ENCODE peak calls at places on chromosomes 11 and 22, in seven cellular contexts. A is vagina, P is gastrocnemius medialis, W is right lobe of liver, B is stomach, V is heart left ventricle, X is IMR-90. H is an unnamed sample.
A peak's percentile ranks its signal among the peaks of the same experiment; 100 is the strongest.

GRCh38 chr22:44947029-44947428 is 62.8 kb downstream of the PHF21B start:
- DNase-seq in X (no peak), P (no peak), B (no peak), V (no peak), W (no peak), A (no peak), H (no peak)

GRCh38 chr11:15569626-15570025 is 454.9 kb downstream of the INSC start:
- DNase-seq in A (no peak), X (no peak), B (no peak), V (peak; percentile 44), W (no peak), P (no peak), H (no peak)

GRCh38 chr11:65354265-65355012 is at the start of gene TIGD3:
- DNase-seq in W (peak; percentile 97), B (peak; percentile 98), A (no peak), X (peak; percentile 91), P (peak; percentile 95), V (peak; percentile 98), H (peak; percentile 99)

GRCh38 chr11:61602775-61603569 is 22.1 kb upstream of the SYT7 start:
- DNase-seq in W (no peak), B (peak; percentile 50), A (no peak), X (peak; percentile 96), P (peak; percentile 74), V (peak; percentile 86), H (peak; percentile 77)

GRCh38 chr11:19635332-19635731 is 77.3 kb upstream of the NAV2 start:
- DNase-seq in B (no peak), A (peak; percentile 22), X (no peak), P (no peak), V (no peak), W (no peak), H (no peak)

GRCh38 chr11:7422544-7423331 is 62.6 kb upstream of the OLFML1 start:
- DNase-seq in A (no peak), X (no peak), V (no peak), P (no peak), B (no peak), W (no peak), H (no peak)

GRCh38 chr11:96056581-96056980 is 132.7 kb upstream of the MTMR2 start:
- DNase-seq in X (no peak), W (no peak), A (no peak), P (no peak), V (no peak), B (no peak), H (no peak)

GRCh38 chr11:65992056-65992455 is 9.9 kb downstream of the EIF1AD start:
- DNase-seq in X (no peak), W (no peak), P (no peak), A (no peak), B (no peak), V (no peak), H (no peak)

GRCh38 chr11:45045692-45046471 is 95.2 kb upstream of the TP53I11 start:
- DNase-seq in P (peak; percentile 66), W (peak; percentile 68), A (no peak), X (peak; percentile 50), B (peak; percentile 31), V (peak; percentile 70), H (peak; percentile 14)

GRCh38 chr22:49694462-49695260 is 133.0 kb downstream of the BRD1 start:
- DNase-seq in X (no peak), V (no peak), W (no peak), B (peak; percentile 4), P (no peak), A (no peak), H (no peak)

GRCh38 chr11:35730254-35730653 is 67.7 kb downstream of the TRIM44 start:
- DNase-seq in B (no peak), A (no peak), X (no peak), W (no peak), V (no peak), P (no peak), H (no peak)

GRCh38 chr11:69828276-69828970 is 9.2 kb upstream of the FGF3 start:
- DNase-seq in W (no peak), V (no peak), A (no peak), B (no peak), P (no peak), X (no peak), H (no peak)

GRCh38 chr22:27597703-27598444 is 203.7 kb downstream of the MN1 start:
- DNase-seq in B (no peak), V (no peak), W (no peak), A (no peak), P (no peak), X (no peak), H (no peak)

GRCh38 chr22:26751217-26751616 is 93.8 kb downstream of the MIAT start:
- DNase-seq in X (no peak), A (no peak), B (no peak), W (no peak), P (no peak), V (peak; percentile 39), H (peak; percentile 62)

GRCh38 chr11:69215216-69215615 is 59.5 kb downstream of the SMIM38 start:
- DNase-seq in W (no peak), X (no peak), A (peak; percentile 55), V (no peak), B (peak; percentile 9), P (no peak), H (no peak)

GRCh38 chr22:35177811-35178210 is 79.5 kb upstream of the HMGXB4 start:
- DNase-seq in B (no peak), X (no peak), W (no peak), A (no peak), P (no peak), V (no peak), H (no peak)

GRCh38 chr11:22707119-22707899 is 40.9 kb downstream of the GAS2 start:
- DNase-seq in P (no peak), W (no peak), V (no peak), A (no peak), B (no peak), X (peak; percentile 35), H (no peak)

GRCh38 chr11:62778441-62778840 is 7.2 kb downstream of the TAF6L start:
- DNase-seq in X (no peak), P (no peak), A (no peak), V (no peak), W (no peak), B (no peak), H (no peak)

GRCh38 chr11:118229274-118229847 is 4.5 kb upstream of the JAML start:
- DNase-seq in X (no peak), V (no peak), W (no peak), B (no peak), P (no peak), A (no peak), H (no peak)

GRCh38 chr22:27111796-27112195 is 454.4 kb downstream of the MIAT start:
- DNase-seq in X (no peak), A (no peak), P (no peak), V (no peak), W (no peak), B (no peak), H (no peak)

GRCh38 chr11:7257744-7258143 is 6.0 kb downstream of the SYT9 start:
- DNase-seq in A (no peak), V (no peak), B (no peak), P (no peak), W (no peak), X (no peak), H (no peak)

GRCh38 chr22:40728731-40729189 is 49.5 kb downstream of the MCHR1 start:
- DNase-seq in V (no peak), X (no peak), P (no peak), W (no peak), A (no peak), B (peak; percentile 62), H (peak; percentile 84)

GRCh38 chr22:31995046-31995445 is 48.0 kb upstream of the SLC5A1 start:
- DNase-seq in V (no peak), X (no peak), W (no peak), A (no peak), B (no peak), P (no peak), H (no peak)

DNA sequence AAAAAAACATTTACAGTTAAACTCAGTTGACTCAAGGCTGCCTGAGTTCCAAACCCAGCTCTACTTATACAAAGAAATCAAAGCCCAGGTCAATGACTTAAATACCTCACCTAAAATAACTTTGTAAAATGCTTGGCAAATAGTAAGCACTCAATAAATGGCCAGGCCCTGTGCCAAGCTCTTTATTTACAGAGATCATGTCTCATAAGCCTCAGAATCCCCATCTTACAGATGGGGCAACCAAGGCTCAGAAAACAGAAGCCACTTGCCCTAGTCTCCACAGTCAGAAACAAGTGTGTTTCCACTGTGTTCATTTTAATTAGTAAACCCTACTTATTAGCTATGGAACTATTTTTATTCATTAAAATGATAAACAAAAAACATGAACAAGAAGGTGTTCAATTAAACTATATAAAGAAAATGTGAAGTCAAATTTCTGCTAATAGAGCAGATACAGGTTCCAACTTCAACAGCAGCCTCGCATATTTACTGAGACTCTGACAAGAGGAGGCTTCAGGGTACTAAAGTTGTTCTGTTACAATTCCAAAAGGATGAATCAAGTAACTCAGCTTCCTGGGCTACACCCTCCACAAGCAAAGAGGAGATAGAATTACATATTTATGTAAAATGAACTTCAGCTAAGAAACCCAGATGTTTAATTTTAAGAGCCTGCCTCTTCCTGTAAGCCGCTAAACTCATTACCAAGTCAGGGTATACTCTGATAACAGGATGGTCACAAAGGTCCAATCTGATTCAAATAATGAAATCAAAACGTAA is 30.7 kb upstream of the TTC28 start:
- DNase-seq in P (no peak), A (no peak), W (no peak), B (no peak), X (peak; percentile 93), V (no peak), H (no peak)
- H3K4me3 ChIP-seq in P (no peak overlapping the region), A (no peak overlapping the region), W (no peak overlapping the region), B (no peak overlapping the region), X (no peak overlapping the region), V (peak overlapping the region; percentile 5), H (no peak overlapping the region)

GRCh38 chr11:46718155-46719019 is 626 bp upstream of the F2 start:
- DNase-seq in W (peak; percentile 91), X (no peak), B (peak; percentile 77), V (no peak), P (no peak), A (no peak), H (no peak)
- TF ChIP-seq POLR2A in W (peak; percentile 45), X (no peak), B (no peak), V (no peak), P (no peak), A (no peak), H (no peak)

GRCh38 chr11:11230802-11231562 is 122.1 kb downstream of the CSNK2A3 start:
- DNase-seq in W (no peak), B (no peak), X (no peak), V (no peak), P (no peak), A (no peak), H (peak; percentile 93)
- TF ChIP-seq CTCF in W (no peak), B (no peak), X (peak; percentile 19), V (no peak), P (peak; percentile 5), A (no peak), H (peak; percentile 81)

GRCh38 chr22:23403720-23404688 is 176.1 kb downstream of the IGLL1 start:
- DNase-seq in V (no peak), W (no peak), A (no peak), P (no peak), X (no peak), B (no peak), H (peak; percentile 22)

GRCh38 chr22:23402275-23403151 is 177.6 kb downstream of the IGLL1 start:
- DNase-seq in B (peak; percentile 75), A (no peak), P (no peak), W (peak; percentile 57), V (no peak), X (peak; percentile 19), H (peak; percentile 83)

GRCh38 chr22:23401910-23402274 is 178.2 kb downstream of the IGLL1 start:
- DNase-seq in X (no peak), B (no peak), A (no peak), V (no peak), P (no peak), W (no peak), H (peak; percentile 18)

GRCh38 chr22:23404689-23405365 is 175.3 kb downstream of the IGLL1 start:
- DNase-seq in P (no peak), X (peak; percentile 40), A (no peak), W (no peak), V (no peak), B (peak; percentile 42), H (peak; percentile 79)

GRCh38 chr22:23403152-23403719 is 176.9 kb downstream of the IGLL1 start:
- DNase-seq in P (no peak), V (no peak), X (no peak), W (no peak), B (no peak), A (no peak), H (no peak)
- H3K4me3 ChIP-seq in P (no peak overlapping the region), V (no peak overlapping the region), X (no peak overlapping the region), W (no peak overlapping the region), B (peak overlapping the region; percentile 54), A (no peak overlapping the region), H (no peak overlapping the region)